ENCODE peak calls at places on chromosomes 2 and 18, in four cellular contexts. T, F, L and J are unnamed samples.

GRCh38 chr2:9306910-9307309 is 100.3 kb downstream of the ASAP2 start:
- DNase-seq in T (no peak), F (no peak), L (no peak), J (no peak)

GRCh38 chr18:26215247-26215970 is 10.8 kb upstream of the TAF4B start:
- DNase-seq in T (no peak), F (peak; percentile 62), L (no peak), J (peak; percentile 83)

GRCh38 chr2:12935226-12935625 is 218.5 kb downstream of the TRIB2 start:
- DNase-seq in T (no peak), F (no peak), L (no peak), J (no peak)

GRCh38 chr2:9247786-9248185 is 41.2 kb downstream of the ASAP2 start:
- DNase-seq in T (no peak), F (peak; percentile 10), L (no peak), J (no peak)

GRCh38 chr2:240992572-240993291 is 5.7 kb upstream of the SNED1 start:
- DNase-seq in T (peak; percentile 80), F (peak; percentile 35), L (no peak), J (no peak)

GRCh38 chr2:168499500-168499899 is 43.4 kb downstream of the CERS6 start:
- DNase-seq in T (no peak), F (no peak), L (no peak), J (no peak)

GRCh38 chr18:57523171-57523956 is 63.1 kb downstream of the FECH start:
- DNase-seq in T (no peak), F (no peak), L (no peak), J (no peak)

GRCh38 chr2:139031722-139032121 is 251.5 kb upstream of the NXPH2 start:
- DNase-seq in T (no peak), F (no peak), L (no peak), J (peak; percentile 18)

GRCh38 chr2:39216495-39217191 is 27.1 kb downstream of the CDKL4 start:
- DNase-seq in T (no peak), F (no peak), L (no peak), J (no peak)

GRCh38 chr2:23360571-23361125 is 24.3 kb upstream of the KLHL29 start:
- DNase-seq in T (no peak), F (no peak), L (no peak), J (no peak)

GRCh38 chr2:112700004-112700667 is 20.7 kb upstream of the NT5DC4 start:
- DNase-seq in T (no peak), F (no peak), L (no peak), J (no peak)

GRCh38 chr2:99442837-99443236 is 47.0 kb downstream of the REV1 start:
- DNase-seq in T (no peak), F (no peak), L (no peak), J (no peak)

GRCh38 chr18:59070181-59070912 is 69.3 kb upstream of the SEC11C start:
- DNase-seq in T (peak; percentile 91), F (peak; percentile 87), L (peak; percentile 21), J (peak; percentile 64)

GRCh38 chr18:3824101-3824500 is 374.1 kb downstream of the TGIF1 start:
- DNase-seq in T (no peak), F (no peak), L (no peak), J (no peak)

GRCh38 chr2:152573168-152573567 is 144.1 kb downstream of the PRPF40A start:
- DNase-seq in T (no peak), F (no peak), L (no peak), J (no peak)

GRCh38 chr2:128322651-128323491 is 4.2 kb upstream of the HS6ST1 start:
- DNase-seq in T (peak; percentile 80), F (no peak), L (no peak), J (no peak)

GRCh38 chr2:45329045-45329677 is 281.9 kb downstream of the SRBD1 start:
- DNase-seq in T (no peak), F (no peak), L (no peak), J (peak; percentile 16)

GRCh38 chr2:200104015-200104414 is 148.6 kb downstream of the MAIP1 start:
- DNase-seq in T (no peak), F (no peak), L (no peak), J (no peak)

GRCh38 chr2:238285653-238286082 is 2.7 kb downstream of the PER2 start:
- DNase-seq in T (peak; percentile 96), F (no peak), L (peak; percentile 85), J (no peak)

GRCh38 chr2:30484995-30485394 is 37.9 kb downstream of the LCLAT1 start:
- DNase-seq in T (no peak), F (no peak), L (no peak), J (no peak)

GRCh38 chr2:198374375-198375072 is 570.1 kb downstream of the PLCL1 start:
- DNase-seq in T (no peak), F (no peak), L (peak; percentile 50), J (peak; percentile 82)

GRCh38 chr2:197073701-197074433 is 147.4 kb upstream of the PGAP1 start:
- DNase-seq in T (no peak), F (no peak), L (no peak), J (peak; percentile 14)

GRCh38 chr2:27071990-27072830 is 756 bp upstream of the OST4 start:
- DNase-seq in T (no peak), F (no peak), L (peak; percentile 73), J (no peak)

GRCh38 chr2:205484717-205485116 is 197.6 kb upstream of the NRP2 start:
- DNase-seq in T (no peak), F (no peak), L (no peak), J (no peak)

GRCh38 chr2:1664698-1665097 is 79.6 kb downstream of the PXDN start:
- DNase-seq in T (peak; percentile 79), F (no peak), L (no peak), J (no peak)

GRCh38 chr2:222451270-222451674 is 26.9 kb downstream of the SGPP2 start:
- DNase-seq in T (no peak), F (no peak), L (no peak), J (no peak)